ENCODE peak calls at places on chromosome 9, in nine cellular contexts. One of them, this sample, is unnamed.
A peak's percentile ranks its signal among the peaks of the same experiment; 100 is the strongest.

GRCh38 chr9:79610019-79610760 is 38.4 kb downstream of the TLE4 start:
- DNase-seq in NCI-H2107: no peak
- DNase-seq in cerebellum: no peak
- DNase-seq in lung microvascular endothelial cell: no peak
- DNase-seq in neural crest cell: no peak
- DNase-seq in left ventricle myocardium superior: no peak
- DNase-seq in stimulated activated CD8-positive, alpha-beta memory T cell treated with anti-CD3 and anti-CD28 coated beads, Interleukin-15, amount 100 ng/mL, for 4 hours: no peak
- DNase-seq in cardiac fibroblast: no peak
- DNase-seq in stimulated activated CD4-positive, alpha-beta T cell treated with anti-CD3 and anti-CD28 coated beads, Interleukin-12 subunit alpha, Interleukin-12 subunit beta, amount 100 ng/mL, for 4 hours: no peak
- DNase-seq in this sample: peak; percentile 90

GRCh38 chr9:33170464-33171156 is 3.5 kb upstream of the B4GALT1 start:
- DNase-seq in NCI-H2107: no peak
- DNase-seq in cardiac fibroblast: peak; percentile 40
- DNase-seq in neural crest cell: no peak
- DNase-seq in left ventricle myocardium superior: peak; percentile 81
- DNase-seq in lung microvascular endothelial cell: peak; percentile 51
- DNase-seq in cerebellum: no peak
- DNase-seq in stimulated activated CD8-positive, alpha-beta memory T cell treated with anti-CD3 and anti-CD28 coated beads, Interleukin-15, amount 100 ng/mL, for 4 hours: no peak
- DNase-seq in stimulated activated CD4-positive, alpha-beta T cell treated with anti-CD3 and anti-CD28 coated beads, Interleukin-12 subunit alpha, Interleukin-12 subunit beta, amount 100 ng/mL, for 4 hours: peak; percentile 38
- DNase-seq in this sample: no peak

GRCh38 chr9:136051568-136052432 is 43.3 kb downstream of the NACC2 start:
- DNase-seq in stimulated activated CD4-positive, alpha-beta T cell treated with anti-CD3 and anti-CD28 coated beads, Interleukin-12 subunit alpha, Interleukin-12 subunit beta, amount 100 ng/mL, for 4 hours: peak; percentile 20
- DNase-seq in neural crest cell: peak; percentile 61
- DNase-seq in cerebellum: peak; percentile 62
- DNase-seq in cardiac fibroblast: peak; percentile 92
- DNase-seq in lung microvascular endothelial cell: peak; percentile 83
- DNase-seq in NCI-H2107: peak; percentile 89
- DNase-seq in left ventricle myocardium superior: peak; percentile 67
- DNase-seq in stimulated activated CD8-positive, alpha-beta memory T cell treated with anti-CD3 and anti-CD28 coated beads, Interleukin-15, amount 100 ng/mL, for 4 hours: no peak
- DNase-seq in this sample: peak; percentile 93

GRCh38 chr9:133880851-133881634 is 111.1 kb downstream of the VAV2 start:
- DNase-seq in cerebellum: no peak
- DNase-seq in NCI-H2107: peak; percentile 62
- DNase-seq in lung microvascular endothelial cell: no peak
- DNase-seq in stimulated activated CD8-positive, alpha-beta memory T cell treated with anti-CD3 and anti-CD28 coated beads, Interleukin-15, amount 100 ng/mL, for 4 hours: no peak
- DNase-seq in neural crest cell: no peak
- DNase-seq in left ventricle myocardium superior: no peak
- DNase-seq in cardiac fibroblast: peak; percentile 41
- DNase-seq in stimulated activated CD4-positive, alpha-beta T cell treated with anti-CD3 and anti-CD28 coated beads, Interleukin-12 subunit alpha, Interleukin-12 subunit beta, amount 100 ng/mL, for 4 hours: no peak
- DNase-seq in this sample: no peak

GRCh38 chr9:28073278-28073677 is 500.0 kb upstream of the C9orf72 start:
- DNase-seq in lung microvascular endothelial cell: peak; percentile 7
- DNase-seq in left ventricle myocardium superior: no peak
- DNase-seq in NCI-H2107: no peak
- DNase-seq in stimulated activated CD4-positive, alpha-beta T cell treated with anti-CD3 and anti-CD28 coated beads, Interleukin-12 subunit alpha, Interleukin-12 subunit beta, amount 100 ng/mL, for 4 hours: no peak
- DNase-seq in neural crest cell: peak; percentile 16
- DNase-seq in stimulated activated CD8-positive, alpha-beta memory T cell treated with anti-CD3 and anti-CD28 coated beads, Interleukin-15, amount 100 ng/mL, for 4 hours: no peak
- DNase-seq in cardiac fibroblast: peak; percentile 52
- DNase-seq in cerebellum: peak; percentile 5
- DNase-seq in this sample: peak; percentile 54

GRCh38 chr9:131869312-131869711 is 129.4 kb upstream of the RAPGEF1 start:
- DNase-seq in stimulated activated CD4-positive, alpha-beta T cell treated with anti-CD3 and anti-CD28 coated beads, Interleukin-12 subunit alpha, Interleukin-12 subunit beta, amount 100 ng/mL, for 4 hours: no peak
- DNase-seq in left ventricle myocardium superior: no peak
- DNase-seq in NCI-H2107: no peak
- DNase-seq in cerebellum: no peak
- DNase-seq in stimulated activated CD8-positive, alpha-beta memory T cell treated with anti-CD3 and anti-CD28 coated beads, Interleukin-15, amount 100 ng/mL, for 4 hours: no peak
- DNase-seq in neural crest cell: no peak
- DNase-seq in cardiac fibroblast: no peak
- DNase-seq in lung microvascular endothelial cell: no peak
- DNase-seq in this sample: no peak

GRCh38 chr9:6889868-6890267 is 132.1 kb downstream of the KDM4C start:
- DNase-seq in neural crest cell: no peak
- DNase-seq in cardiac fibroblast: no peak
- DNase-seq in left ventricle myocardium superior: no peak
- DNase-seq in NCI-H2107: no peak
- DNase-seq in stimulated activated CD4-positive, alpha-beta T cell treated with anti-CD3 and anti-CD28 coated beads, Interleukin-12 subunit alpha, Interleukin-12 subunit beta, amount 100 ng/mL, for 4 hours: no peak
- DNase-seq in stimulated activated CD8-positive, alpha-beta memory T cell treated with anti-CD3 and anti-CD28 coated beads, Interleukin-15, amount 100 ng/mL, for 4 hours: no peak
- DNase-seq in cerebellum: no peak
- DNase-seq in lung microvascular endothelial cell: no peak
- DNase-seq in this sample: no peak

GRCh38 chr9:121288874-121289553 is 21.1 kb downstream of the GSN start:
- DNase-seq in cerebellum: no peak
- DNase-seq in lung microvascular endothelial cell: peak; percentile 64
- DNase-seq in neural crest cell: peak; percentile 38
- DNase-seq in stimulated activated CD4-positive, alpha-beta T cell treated with anti-CD3 and anti-CD28 coated beads, Interleukin-12 subunit alpha, Interleukin-12 subunit beta, amount 100 ng/mL, for 4 hours: no peak
- DNase-seq in left ventricle myocardium superior: peak; percentile 85
- DNase-seq in NCI-H2107: no peak
- DNase-seq in stimulated activated CD8-positive, alpha-beta memory T cell treated with anti-CD3 and anti-CD28 coated beads, Interleukin-15, amount 100 ng/mL, for 4 hours: no peak
- DNase-seq in cardiac fibroblast: peak; percentile 92
- DNase-seq in this sample: peak; percentile 78

GRCh38 chr9:135281151-135281550 is 193.7 kb downstream of the OLFM1 start:
- DNase-seq in neural crest cell: no peak
- DNase-seq in NCI-H2107: no peak
- DNase-seq in stimulated activated CD4-positive, alpha-beta T cell treated with anti-CD3 and anti-CD28 coated beads, Interleukin-12 subunit alpha, Interleukin-12 subunit beta, amount 100 ng/mL, for 4 hours: no peak
- DNase-seq in cerebellum: no peak
- DNase-seq in stimulated activated CD8-positive, alpha-beta memory T cell treated with anti-CD3 and anti-CD28 coated beads, Interleukin-15, amount 100 ng/mL, for 4 hours: no peak
- DNase-seq in left ventricle myocardium superior: no peak
- DNase-seq in lung microvascular endothelial cell: no peak
- DNase-seq in cardiac fibroblast: no peak
- DNase-seq in this sample: no peak

GRCh38 chr9:37290881-37291485 is 131.5 kb upstream of the GRHPR start:
- DNase-seq in left ventricle myocardium superior: no peak
- DNase-seq in neural crest cell: no peak
- DNase-seq in cardiac fibroblast: peak; percentile 80
- DNase-seq in stimulated activated CD4-positive, alpha-beta T cell treated with anti-CD3 and anti-CD28 coated beads, Interleukin-12 subunit alpha, Interleukin-12 subunit beta, amount 100 ng/mL, for 4 hours: no peak
- DNase-seq in cerebellum: no peak
- DNase-seq in lung microvascular endothelial cell: peak; percentile 80
- DNase-seq in stimulated activated CD8-positive, alpha-beta memory T cell treated with anti-CD3 and anti-CD28 coated beads, Interleukin-15, amount 100 ng/mL, for 4 hours: no peak
- DNase-seq in NCI-H2107: no peak
- DNase-seq in this sample: peak; percentile 87

GRCh38 chr9:4297795-4298254 is 2.0 kb downstream of the GLIS3 start:
- DNase-seq in cerebellum: peak; percentile 10
- DNase-seq in left ventricle myocardium superior: peak; percentile 77
- DNase-seq in neural crest cell: peak; percentile 66
- DNase-seq in cardiac fibroblast: peak; percentile 93
- DNase-seq in NCI-H2107: no peak
- DNase-seq in lung microvascular endothelial cell: peak; percentile 74
- DNase-seq in stimulated activated CD8-positive, alpha-beta memory T cell treated with anti-CD3 and anti-CD28 coated beads, Interleukin-15, amount 100 ng/mL, for 4 hours: peak; percentile 37
- DNase-seq in stimulated activated CD4-positive, alpha-beta T cell treated with anti-CD3 and anti-CD28 coated beads, Interleukin-12 subunit alpha, Interleukin-12 subunit beta, amount 100 ng/mL, for 4 hours: peak; percentile 36
- DNase-seq in this sample: peak; percentile 88

GRCh38 chr9:79570449-79571308 is 1.1 kb upstream of the TLE4 start:
- DNase-seq in NCI-H2107: no peak
- DNase-seq in stimulated activated CD8-positive, alpha-beta memory T cell treated with anti-CD3 and anti-CD28 coated beads, Interleukin-15, amount 100 ng/mL, for 4 hours: peak; percentile 12
- DNase-seq in cerebellum: peak; percentile 11
- DNase-seq in lung microvascular endothelial cell: peak; percentile 44
- DNase-seq in stimulated activated CD4-positive, alpha-beta T cell treated with anti-CD3 and anti-CD28 coated beads, Interleukin-12 subunit alpha, Interleukin-12 subunit beta, amount 100 ng/mL, for 4 hours: peak; percentile 37
- DNase-seq in cardiac fibroblast: peak; percentile 51
- DNase-seq in neural crest cell: peak; percentile 56
- DNase-seq in left ventricle myocardium superior: peak; percentile 51
- DNase-seq in this sample: peak; percentile 75

GRCh38 chr9:116452634-116453033 is 234.5 kb upstream of the TRIM32 start:
- DNase-seq in stimulated activated CD4-positive, alpha-beta T cell treated with anti-CD3 and anti-CD28 coated beads, Interleukin-12 subunit alpha, Interleukin-12 subunit beta, amount 100 ng/mL, for 4 hours: no peak
- DNase-seq in cardiac fibroblast: peak; percentile 58
- DNase-seq in lung microvascular endothelial cell: no peak
- DNase-seq in left ventricle myocardium superior: no peak
- DNase-seq in neural crest cell: no peak
- DNase-seq in cerebellum: no peak
- DNase-seq in NCI-H2107: no peak
- DNase-seq in stimulated activated CD8-positive, alpha-beta memory T cell treated with anti-CD3 and anti-CD28 coated beads, Interleukin-15, amount 100 ng/mL, for 4 hours: no peak
- DNase-seq in this sample: no peak

GRCh38 chr9:110191616-110192015 is 16.3 kb downstream of the C9orf152 start:
- DNase-seq in cerebellum: no peak
- DNase-seq in lung microvascular endothelial cell: no peak
- DNase-seq in NCI-H2107: no peak
- DNase-seq in neural crest cell: no peak
- DNase-seq in left ventricle myocardium superior: no peak
- DNase-seq in stimulated activated CD8-positive, alpha-beta memory T cell treated with anti-CD3 and anti-CD28 coated beads, Interleukin-15, amount 100 ng/mL, for 4 hours: no peak
- DNase-seq in cardiac fibroblast: no peak
- DNase-seq in stimulated activated CD4-positive, alpha-beta T cell treated with anti-CD3 and anti-CD28 coated beads, Interleukin-12 subunit alpha, Interleukin-12 subunit beta, amount 100 ng/mL, for 4 hours: no peak
- DNase-seq in this sample: no peak

GRCh38 chr9:129614932-129615331 is 6.0 kb downstream of the C9orf50 start:
- DNase-seq in cerebellum: no peak
- DNase-seq in lung microvascular endothelial cell: no peak
- DNase-seq in left ventricle myocardium superior: no peak
- DNase-seq in stimulated activated CD4-positive, alpha-beta T cell treated with anti-CD3 and anti-CD28 coated beads, Interleukin-12 subunit alpha, Interleukin-12 subunit beta, amount 100 ng/mL, for 4 hours: no peak
- DNase-seq in cardiac fibroblast: no peak
- DNase-seq in stimulated activated CD8-positive, alpha-beta memory T cell treated with anti-CD3 and anti-CD28 coated beads, Interleukin-15, amount 100 ng/mL, for 4 hours: no peak
- DNase-seq in NCI-H2107: no peak
- DNase-seq in neural crest cell: no peak
- DNase-seq in this sample: no peak

GRCh38 chr9:124285903-124286291 is 28.1 kb downstream of the NEK6 start:
- DNase-seq in left ventricle myocardium superior: peak; percentile 68
- DNase-seq in cerebellum: no peak
- DNase-seq in cardiac fibroblast: peak; percentile 98
- DNase-seq in NCI-H2107: no peak
- DNase-seq in lung microvascular endothelial cell: peak; percentile 97
- DNase-seq in stimulated activated CD4-positive, alpha-beta T cell treated with anti-CD3 and anti-CD28 coated beads, Interleukin-12 subunit alpha, Interleukin-12 subunit beta, amount 100 ng/mL, for 4 hours: peak; percentile 42
- DNase-seq in neural crest cell: no peak
- DNase-seq in stimulated activated CD8-positive, alpha-beta memory T cell treated with anti-CD3 and anti-CD28 coated beads, Interleukin-15, amount 100 ng/mL, for 4 hours: peak; percentile 10
- DNase-seq in this sample: peak; percentile 96